ENCODE peak calls at places on chromosomes 11 and 22, in five cellular contexts. F is astrocyte of the cerebellum, E is cardiac muscle cell, G is neural crest cell, Y is prostate gland. Q is an unnamed sample.

GRCh38 chr22:46106279-46107022 is 43.9 kb upstream of the PPARA start:
- DNase-seq in G (no peak), Y (no peak), F (no peak), E (no peak), Q (no peak)

GRCh38 chr11:68261749-68262543 is 9.8 kb downstream of the C11orf24 start:
- DNase-seq in F (no peak), Y (no peak), G (no peak), E (no peak), Q (no peak)

GRCh38 chr11:104968856-104969776 is 742 bp upstream of the CASP4 start:
- DNase-seq in Y (peak), G (no peak), E (peak), F (no peak), Q (peak)

GRCh38 chr11:79440451-79441158 is at the start of gene TENM4:
- DNase-seq in E (peak), F (peak), Y (peak), G (peak), Q (peak)

GRCh38 chr11:26553182-26553581 is 18.9 kb downstream of the MUC15 start:
- DNase-seq in G (no peak), E (no peak), Y (no peak), F (no peak), Q (no peak)

GRCh38 chr11:12397953-12398352 is 20.6 kb downstream of the PARVA start:
- DNase-seq in E (peak), Y (peak), G (no peak), F (peak), Q (no peak)

GRCh38 chr11:94193288-94193687 is 64.6 kb downstream of the PANX1 start:
- DNase-seq in Y (no peak), F (peak), E (peak), G (no peak), Q (no peak)

GRCh38 chr11:59551651-59552521 is 40.5 kb downstream of the OR4D9 start:
- DNase-seq in Y (no peak), F (no peak), E (peak), G (peak), Q (peak)

GRCh38 chr22:22048318-22048942 is 65.8 kb upstream of the TOP3B start:
- DNase-seq in G (no peak), E (no peak), F (no peak), Y (no peak), Q (no peak)

GRCh38 chr22:32958021-32958420 is 100.2 kb downstream of the SYN3 start:
- DNase-seq in Y (no peak), F (no peak), E (peak), G (no peak), Q (no peak)

GRCh38 chr11:109914809-109915653 is 178.2 kb upstream of the ZC3H12C start:
- DNase-seq in F (peak), E (peak), Y (no peak), G (no peak), Q (no peak)

GRCh38 chr11:2437516-2437915 is 6.8 kb downstream of the TRPM5 start:
- DNase-seq in G (no peak), E (no peak), Y (no peak), F (no peak), Q (peak)

GRCh38 chr22:20514658-20515406 is 7.4 kb downstream of the MED15 start:
- DNase-seq in Y (no peak), E (peak), G (no peak), F (no peak), Q (no peak)

GRCh38 chr11:9573775-9574555 is 495 bp downstream of the WEE1 start:
- DNase-seq in F (no peak), E (peak), Y (no peak), G (peak), Q (peak)

GRCh38 chr11:33734441-33735165 is 1.6 kb downstream of the CD59 start:
- DNase-seq in G (no peak), F (peak), Y (no peak), E (peak), Q (no peak)

GRCh38 chr11:95891423-95892177 is 32.3 kb downstream of the MTMR2 start:
- DNase-seq in Y (no peak), F (peak), E (no peak), G (no peak), Q (no peak)

GRCh38 chr11:69511358-69512015 is 30.0 kb downstream of the LINC01488 start:
- DNase-seq in E (peak), Y (no peak), G (no peak), F (peak), Q (peak)

GRCh38 chr11:6351782-6352181 is 31.5 kb upstream of the CAVIN3 start:
- DNase-seq in F (no peak), E (no peak), G (no peak), Y (no peak), Q (no peak)

GRCh38 chr22:32175751-32176644 is 16.9 kb upstream of the C22orf42 start:
- DNase-seq in G (peak), F (no peak), E (no peak), Y (no peak), Q (peak)

GRCh38 chr11:111814567-111814966 is 48.4 kb upstream of the PPP2R1B start:
- DNase-seq in E (peak), G (no peak), Y (no peak), F (no peak), Q (no peak)

GRCh38 chr22:35102663-35103062 is 36.7 kb downstream of the ISX start:
- DNase-seq in G (no peak), E (peak), Y (no peak), F (no peak), Q (no peak)

GRCh38 chr11:73866586-73866996 is 10.1 kb downstream of the COA4 start:
- DNase-seq in E (peak), F (no peak), G (no peak), Y (no peak), Q (no peak)

DNA sequence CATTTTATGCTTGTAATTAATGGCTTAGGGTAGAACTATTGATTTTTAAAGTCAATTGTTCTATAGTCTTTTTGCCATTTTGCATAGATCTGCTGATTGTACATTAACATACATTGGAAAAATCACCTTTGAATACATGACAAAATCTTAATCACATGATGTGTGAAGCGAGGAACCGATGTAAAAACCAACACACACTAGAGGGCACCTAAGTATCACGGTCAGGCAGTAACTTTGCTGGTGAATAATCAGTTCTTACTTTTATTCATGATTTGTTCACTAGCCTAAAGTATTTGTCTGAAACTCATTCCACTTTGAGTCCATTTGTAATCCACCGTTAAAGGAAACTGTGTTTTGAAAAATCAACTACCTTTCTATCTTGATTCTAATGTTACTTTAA is 28.2 kb downstream of the JHY start:
- DNase-seq in G (no peak), F (no peak), E (peak), Y (no peak), Q (no peak)
- TF ChIP-seq CTCF in G (peak), F (peak), E (peak), Y (no peak), Q (no peak)

DNA sequence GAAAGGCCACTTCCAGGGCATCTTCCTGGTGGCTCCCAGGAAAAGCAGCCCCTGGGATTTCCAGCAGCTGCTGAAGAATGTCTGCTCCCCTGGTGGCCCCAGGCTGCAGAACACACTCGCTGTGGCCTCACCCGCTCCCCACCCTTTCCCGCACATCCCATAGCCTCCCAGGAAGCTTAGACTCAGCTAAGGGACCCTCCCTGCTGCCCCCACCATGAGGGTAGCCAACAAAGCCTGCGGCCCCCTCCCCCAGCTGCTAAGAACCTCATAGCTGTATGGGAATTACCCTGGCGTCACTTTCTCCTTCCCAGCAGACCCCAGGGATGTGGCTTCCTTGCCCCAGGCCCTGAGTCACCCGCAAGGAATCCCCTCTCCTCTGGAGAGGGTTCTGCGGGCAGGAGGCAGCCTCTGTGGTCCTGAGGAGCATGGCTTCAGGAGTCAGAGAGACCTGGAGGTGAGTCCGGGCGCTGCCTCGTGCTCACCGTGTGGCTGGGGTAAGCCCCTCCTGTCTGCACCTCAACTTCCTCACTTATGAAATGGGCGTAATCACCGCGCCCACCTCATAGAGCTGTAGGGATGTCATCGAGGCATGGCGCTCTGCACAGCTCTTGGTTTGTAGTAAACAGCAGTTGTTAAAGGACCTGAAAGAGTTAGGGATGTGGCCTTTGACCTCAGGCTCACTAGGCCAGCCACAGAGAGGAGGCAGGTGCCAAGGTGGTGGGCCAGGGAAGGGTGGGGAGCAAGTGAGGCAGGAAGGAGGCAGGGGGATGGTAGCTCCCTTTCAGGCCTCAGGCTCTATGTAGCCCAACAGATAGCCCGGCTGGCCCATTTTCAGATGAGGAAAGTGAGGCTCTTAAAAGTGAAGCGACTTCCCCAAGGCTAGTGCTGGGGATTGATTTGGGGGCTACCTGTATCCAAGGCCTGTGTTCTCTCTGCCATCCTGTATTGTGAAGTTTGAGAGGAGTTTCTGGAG is 71.2 kb downstream of the LRRC32 start:
- DNase-seq in G (no peak), E (peak), Y (no peak), F (peak), Q (no peak)
- TF ChIP-seq CTCF in G (no peak), E (no peak), Y (no peak), F (no peak), Q (no peak)

GRCh38 chr11:55701429-55701828 is 39.4 kb downstream of the OR4C6 start:
- DNase-seq in F (no peak), G (no peak), E (no peak), Y (no peak), Q (no peak)

GRCh38 chr11:55707029-55707428 is 45.0 kb downstream of the OR4C6 start:
- DNase-seq in G (no peak), E (peak), Y (no peak), F (no peak), Q (no peak)
- TF ChIP-seq CTCF in G (peak), E (peak), Y (peak), F (no peak), Q (peak)

DNA sequence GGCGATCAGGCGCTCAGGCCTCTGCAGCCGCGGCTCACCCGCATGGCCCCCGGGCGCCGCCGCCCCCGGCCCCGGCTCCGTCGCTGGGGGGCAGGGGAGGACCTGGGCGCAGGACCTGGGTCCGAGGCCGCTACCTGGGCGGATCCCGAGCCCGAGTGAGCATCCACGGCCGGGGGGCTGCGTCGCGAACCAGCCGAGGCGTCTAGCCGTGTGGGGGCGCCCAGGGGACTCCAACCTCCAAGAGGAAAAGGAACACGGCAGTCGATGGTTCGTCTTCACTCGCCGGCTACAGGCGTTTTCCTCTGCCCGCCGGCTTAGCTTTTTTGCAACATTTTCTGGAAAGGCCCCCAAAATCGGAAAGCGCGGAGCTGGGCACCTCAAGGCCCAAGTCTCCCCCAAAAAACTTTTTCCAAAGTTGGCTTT is 698 bp downstream of the PDGFB start:
- DNase-seq in Y (peak), E (no peak), G (no peak), F (no peak), Q (no peak)
- TF ChIP-seq CTCF in Y (no peak), E (no peak), G (no peak), F (no peak), Q (no peak)

DNA sequence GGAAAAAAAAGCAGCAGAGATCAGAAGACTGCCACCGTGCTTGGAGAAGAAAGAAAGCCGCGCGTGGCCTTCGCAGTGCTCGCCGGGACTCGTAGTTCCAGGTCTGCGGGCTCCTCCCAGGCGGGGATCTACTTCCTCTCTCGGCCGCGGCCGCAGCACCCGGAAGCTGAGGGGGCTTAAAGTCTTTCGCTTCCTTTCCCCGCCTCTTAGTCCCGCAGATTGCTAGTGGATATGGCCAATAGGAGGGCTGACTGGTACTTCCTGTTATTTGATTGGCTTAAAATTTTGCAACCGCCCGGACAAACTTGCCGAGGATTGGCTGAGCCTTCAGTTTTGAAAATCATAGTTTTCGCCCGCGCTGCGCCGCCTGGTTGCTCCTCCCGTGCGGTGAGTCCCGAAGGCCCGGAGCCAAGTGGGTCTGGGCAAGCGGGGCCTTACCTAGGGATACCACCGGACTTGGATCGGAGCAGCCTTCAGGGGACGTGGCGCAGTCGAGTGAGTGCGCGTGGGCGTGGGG is at the start of gene INCENP:
- DNase-seq in Y (peak), E (peak), G (peak), F (peak), Q (peak)
- TF ChIP-seq CTCF in Y (peak), E (no peak), G (no peak), F (no peak), Q (no peak)

GRCh38 chr11:44566952-44567875 is 1.8 kb downstream of the CD82 start:
- DNase-seq in Y (no peak), E (no peak), F (no peak), G (no peak), Q (no peak)
- TF ChIP-seq CTCF in Y (no peak), E (peak), F (no peak), G (peak), Q (no peak)

GRCh38 chr22:43883012-43883661 is 8.7 kb downstream of the PNPLA5 start:
- DNase-seq in E (peak), G (peak), F (peak), Y (peak), Q (peak)
- TF ChIP-seq CTCF in E (peak), G (peak), F (peak), Y (peak), Q (peak)